ENCODE peak calls at places on chromosomes 7 and 10, in ten cellular contexts. J is IMR-90, L is AG09319, X is anterior cingulate cortex, Q is mucosa of descending colon, D is NCI-H1092, Y is EL, M is lower lobe of right lung, O is bronchial epithelial cell, E is cardiac muscle cell. I is an unnamed sample.

GRCh38 chr10:96276426-96276825 is 5.1 kb upstream of the BLNK start:
- DNase-seq in L (no peak), X (no peak), E (no peak), J (no peak), Y (no peak), D (no peak), Q (no peak), O (no peak), M (no peak), I (no peak)

GRCh38 chr7:131957338-131958025 is 401.1 kb upstream of the PODXL start:
- DNase-seq in L (no peak), Q (no peak), O (peak; percentile 47), M (no peak), D (no peak), X (no peak), E (no peak), J (no peak), Y (no peak), I (no peak)

GRCh38 chr10:124727389-124727960 is 16.7 kb downstream of the FAM53B start:
- DNase-seq in E (no peak), D (no peak), Y (no peak), X (no peak), J (no peak), Q (peak; percentile 27), L (no peak), M (no peak), O (no peak), I (no peak)

GRCh38 chr7:106022193-106022821 is 59.2 kb downstream of the CDHR3 start:
- DNase-seq in Q (peak; percentile 61), E (no peak), O (no peak), D (no peak), Y (peak; percentile 18), L (no peak), J (no peak), M (no peak), X (no peak), I (peak; percentile 49)

GRCh38 chr7:30470163-30470770 is 8.3 kb downstream of the NOD1 start:
- DNase-seq in D (peak; percentile 31), M (no peak), E (peak; percentile 68), X (no peak), O (peak; percentile 37), J (peak; percentile 65), Y (peak; percentile 18), Q (no peak), L (no peak), I (peak; percentile 73)

GRCh38 chr7:78039791-78040776 is 241.5 kb downstream of the PHTF2 start:
- DNase-seq in L (no peak), Q (no peak), Y (peak; percentile 15), X (no peak), M (peak; percentile 55), J (no peak), E (no peak), O (no peak), D (no peak), I (no peak)

GRCh38 chr7:64881461-64882287 is 21.4 kb upstream of the ZNF273 start:
- DNase-seq in J (no peak), M (no peak), Y (no peak), O (no peak), Q (no peak), E (no peak), D (no peak), X (no peak), L (no peak), I (no peak)

GRCh38 chr7:37380831-37381230 is 67.8 kb downstream of the ELMO1 start:
- DNase-seq in Y (no peak), J (no peak), E (no peak), L (no peak), M (no peak), D (no peak), X (no peak), Q (no peak), O (no peak), I (no peak)

GRCh38 chr10:61750943-61751471 is 88.3 kb downstream of the CABCOCO1 start:
- DNase-seq in J (peak; percentile 69), Q (peak; percentile 81), E (peak; percentile 54), O (peak; percentile 55), Y (peak; percentile 75), D (no peak), L (no peak), X (no peak), M (peak; percentile 75), I (peak; percentile 73)

GRCh38 chr7:77157446-77157845 is 35.0 kb downstream of the CCDC146 start:
- DNase-seq in E (no peak), Q (no peak), Y (no peak), D (no peak), L (no peak), X (no peak), M (peak; percentile 37), J (no peak), O (peak; percentile 33), I (peak; percentile 6)

GRCh38 chr10:121900443-121901174 is 27.2 kb downstream of the ATE1 start:
- DNase-seq in D (peak; percentile 58), X (no peak), J (peak; percentile 71), Y (peak; percentile 62), L (peak; percentile 30), M (no peak), E (peak; percentile 84), O (peak; percentile 70), Q (no peak), I (peak; percentile 75)

GRCh38 chr7:100087055-100087750 is 1.6 kb upstream of the COPS6 start:
- DNase-seq in O (peak; percentile 88), Q (no peak), D (no peak), Y (peak; percentile 98), M (no peak), J (peak; percentile 99), X (no peak), E (no peak), L (peak; percentile 87), I (peak; percentile 43)

GRCh38 chr7:4707134-4707651 is 25.1 kb downstream of the FOXK1 start:
- DNase-seq in D (no peak), X (no peak), E (no peak), J (no peak), O (no peak), M (no peak), L (no peak), Q (no peak), Y (no peak), I (no peak)